ENCODE peak calls at places on chromosome 16, in seven cellular contexts. One of them, this sample, is unnamed.

GRCh38 chr16:1538804-1539520 is 5.5 kb downstream of the TMEM204 start:
- DNase-seq in glutamatergic neuron: peak
- DNase-seq in stimulated activated CD8-positive, alpha-beta memory T cell treated with anti-CD3 and anti-CD28 coated beads, Interleukin-15, amount 100 ng/mL, for 24 hours: no peak
- DNase-seq in GM03348: no peak
- DNase-seq in stomach: no peak
- DNase-seq in progenitor cell of endocrine pancreas: no peak
- DNase-seq in NCI-H1092: no peak
- DNase-seq in this sample: peak

GRCh38 chr16:7513429-7513828 is 180.8 kb downstream of the RBFOX1 start:
- DNase-seq in glutamatergic neuron: peak
- DNase-seq in stimulated activated CD8-positive, alpha-beta memory T cell treated with anti-CD3 and anti-CD28 coated beads, Interleukin-15, amount 100 ng/mL, for 24 hours: no peak
- DNase-seq in GM03348: no peak
- DNase-seq in stomach: no peak
- DNase-seq in progenitor cell of endocrine pancreas: no peak
- DNase-seq in NCI-H1092: no peak
- DNase-seq in this sample: peak

GRCh38 chr16:84555418-84556196 is 51.1 kb upstream of the MEAK7 start:
- DNase-seq in glutamatergic neuron: peak
- DNase-seq in stimulated activated CD8-positive, alpha-beta memory T cell treated with anti-CD3 and anti-CD28 coated beads, Interleukin-15, amount 100 ng/mL, for 24 hours: no peak
- DNase-seq in GM03348: no peak
- DNase-seq in stomach: no peak
- DNase-seq in progenitor cell of endocrine pancreas: no peak
- DNase-seq in NCI-H1092: no peak
- DNase-seq in this sample: no peak

GRCh38 chr16:58022601-58023371 is 2.8 kb upstream of the MMP15 start:
- DNase-seq in glutamatergic neuron: peak
- DNase-seq in stimulated activated CD8-positive, alpha-beta memory T cell treated with anti-CD3 and anti-CD28 coated beads, Interleukin-15, amount 100 ng/mL, for 24 hours: no peak
- DNase-seq in GM03348: peak
- DNase-seq in stomach: peak
- DNase-seq in progenitor cell of endocrine pancreas: no peak
- DNase-seq in NCI-H1092: peak
- DNase-seq in this sample: peak

GRCh38 chr16:74942977-74943918 is 41.7 kb downstream of the WDR59 start:
- DNase-seq in glutamatergic neuron: no peak
- DNase-seq in stimulated activated CD8-positive, alpha-beta memory T cell treated with anti-CD3 and anti-CD28 coated beads, Interleukin-15, amount 100 ng/mL, for 24 hours: no peak
- DNase-seq in GM03348: no peak
- DNase-seq in stomach: no peak
- DNase-seq in progenitor cell of endocrine pancreas: no peak
- DNase-seq in NCI-H1092: no peak
- DNase-seq in this sample: no peak

GRCh38 chr16:87423429-87423828 is 31.3 kb downstream of the MAP1LC3B start:
- DNase-seq in glutamatergic neuron: no peak
- DNase-seq in stimulated activated CD8-positive, alpha-beta memory T cell treated with anti-CD3 and anti-CD28 coated beads, Interleukin-15, amount 100 ng/mL, for 24 hours: no peak
- DNase-seq in GM03348: no peak
- DNase-seq in stomach: no peak
- DNase-seq in progenitor cell of endocrine pancreas: no peak
- DNase-seq in NCI-H1092: no peak
- DNase-seq in this sample: no peak

GRCh38 chr16:22075043-22075757 is 17.1 kb upstream of the VWA3A start:
- DNase-seq in glutamatergic neuron: no peak
- DNase-seq in stimulated activated CD8-positive, alpha-beta memory T cell treated with anti-CD3 and anti-CD28 coated beads, Interleukin-15, amount 100 ng/mL, for 24 hours: no peak
- DNase-seq in GM03348: no peak
- DNase-seq in stomach: no peak
- DNase-seq in progenitor cell of endocrine pancreas: no peak
- DNase-seq in NCI-H1092: no peak
- DNase-seq in this sample: no peak

GRCh38 chr16:52976539-52977167 is 76.0 kb downstream of the CHD9NB start:
- DNase-seq in glutamatergic neuron: no peak
- DNase-seq in stimulated activated CD8-positive, alpha-beta memory T cell treated with anti-CD3 and anti-CD28 coated beads, Interleukin-15, amount 100 ng/mL, for 24 hours: no peak
- DNase-seq in GM03348: peak
- DNase-seq in stomach: no peak
- DNase-seq in progenitor cell of endocrine pancreas: no peak
- DNase-seq in NCI-H1092: no peak
- DNase-seq in this sample: peak

GRCh38 chr16:57653936-57654335 is 14.2 kb upstream of the ADGRG3 start:
- DNase-seq in glutamatergic neuron: peak
- DNase-seq in stimulated activated CD8-positive, alpha-beta memory T cell treated with anti-CD3 and anti-CD28 coated beads, Interleukin-15, amount 100 ng/mL, for 24 hours: no peak
- DNase-seq in GM03348: no peak
- DNase-seq in stomach: no peak
- DNase-seq in progenitor cell of endocrine pancreas: no peak
- DNase-seq in NCI-H1092: no peak
- DNase-seq in this sample: no peak

GRCh38 chr16:729768-730665 is 3.1 kb downstream of the HAGHL start:
- DNase-seq in glutamatergic neuron: no peak
- DNase-seq in stimulated activated CD8-positive, alpha-beta memory T cell treated with anti-CD3 and anti-CD28 coated beads, Interleukin-15, amount 100 ng/mL, for 24 hours: no peak
- DNase-seq in GM03348: no peak
- DNase-seq in stomach: no peak
- DNase-seq in progenitor cell of endocrine pancreas: no peak
- DNase-seq in NCI-H1092: no peak
- DNase-seq in this sample: no peak

GRCh38 chr16:77093999-77094398 is 97.0 kb upstream of the MON1B start:
- DNase-seq in glutamatergic neuron: no peak
- DNase-seq in stimulated activated CD8-positive, alpha-beta memory T cell treated with anti-CD3 and anti-CD28 coated beads, Interleukin-15, amount 100 ng/mL, for 24 hours: no peak
- DNase-seq in GM03348: no peak
- DNase-seq in stomach: no peak
- DNase-seq in progenitor cell of endocrine pancreas: no peak
- DNase-seq in NCI-H1092: no peak
- DNase-seq in this sample: no peak

GRCh38 chr16:24538756-24539294 is 541 bp upstream of the RBBP6 start:
- DNase-seq in glutamatergic neuron: no peak
- DNase-seq in stimulated activated CD8-positive, alpha-beta memory T cell treated with anti-CD3 and anti-CD28 coated beads, Interleukin-15, amount 100 ng/mL, for 24 hours: no peak
- DNase-seq in GM03348: no peak
- DNase-seq in stomach: peak
- DNase-seq in progenitor cell of endocrine pancreas: no peak
- DNase-seq in NCI-H1092: peak
- DNase-seq in this sample: no peak

GRCh38 chr16:71722801-71723536 is 1.5 kb downstream of the PHLPP2 start:
- DNase-seq in glutamatergic neuron: peak
- DNase-seq in stimulated activated CD8-positive, alpha-beta memory T cell treated with anti-CD3 and anti-CD28 coated beads, Interleukin-15, amount 100 ng/mL, for 24 hours: peak
- DNase-seq in GM03348: peak
- DNase-seq in stomach: peak
- DNase-seq in progenitor cell of endocrine pancreas: peak
- DNase-seq in NCI-H1092: peak
- DNase-seq in this sample: peak

GRCh38 chr16:52364500-52364899 is 182.4 kb downstream of the TOX3 start:
- DNase-seq in glutamatergic neuron: no peak
- DNase-seq in stimulated activated CD8-positive, alpha-beta memory T cell treated with anti-CD3 and anti-CD28 coated beads, Interleukin-15, amount 100 ng/mL, for 24 hours: no peak
- DNase-seq in GM03348: no peak
- DNase-seq in stomach: no peak
- DNase-seq in progenitor cell of endocrine pancreas: no peak
- DNase-seq in NCI-H1092: no peak
- DNase-seq in this sample: no peak

GRCh38 chr16:27326738-27327585 is 13.2 kb downstream of the IL4R start:
- DNase-seq in glutamatergic neuron: peak
- DNase-seq in stimulated activated CD8-positive, alpha-beta memory T cell treated with anti-CD3 and anti-CD28 coated beads, Interleukin-15, amount 100 ng/mL, for 24 hours: no peak
- DNase-seq in GM03348: peak
- DNase-seq in stomach: peak
- DNase-seq in progenitor cell of endocrine pancreas: no peak
- DNase-seq in NCI-H1092: no peak
- DNase-seq in this sample: peak

GRCh38 chr16:15946257-15947044 is 3.0 kb upstream of the ABCC1 start:
- DNase-seq in glutamatergic neuron: no peak
- DNase-seq in stimulated activated CD8-positive, alpha-beta memory T cell treated with anti-CD3 and anti-CD28 coated beads, Interleukin-15, amount 100 ng/mL, for 24 hours: no peak
- DNase-seq in GM03348: peak
- DNase-seq in stomach: no peak
- DNase-seq in progenitor cell of endocrine pancreas: no peak
- DNase-seq in NCI-H1092: no peak
- DNase-seq in this sample: no peak

GRCh38 chr16:67415872-67416793 is at the start of gene ZDHHC1:
- DNase-seq in glutamatergic neuron: peak
- DNase-seq in stimulated activated CD8-positive, alpha-beta memory T cell treated with anti-CD3 and anti-CD28 coated beads, Interleukin-15, amount 100 ng/mL, for 24 hours: peak
- DNase-seq in GM03348: peak
- DNase-seq in stomach: peak
- DNase-seq in progenitor cell of endocrine pancreas: peak
- DNase-seq in NCI-H1092: peak
- DNase-seq in this sample: peak

This sample was measured in SK-N-SH.